ENCODE peak calls at places on chromosomes 2 and 18, in five cellular contexts. M is A549, L is transverse colon, P is right cardiac atrium, W is tibial nerve. R is an unnamed sample. For H3K9me3, the result is how much of the 10 kb centered on the place peaks cover.

GRCh38 chr2:74548285-74548918 is 5.3 kb downstream of the LOXL3 start:
- DNase-seq in M (no peak), L (no peak), P (no peak), W (no peak), R (no peak)

GRCh38 chr2:105725388-105725787 is 19.3 kb upstream of the NCK2 start:
- DNase-seq in M (no peak), L (no peak), P (no peak), W (no peak), R (no peak)

GRCh38 chr2:44951714-44952113 is 10.2 kb downstream of the SIX3 start:
- DNase-seq in M (no peak), L (no peak), P (no peak), W (no peak), R (no peak)

GRCh38 chr2:139259422-139260051 is 479.3 kb upstream of the NXPH2 start:
- DNase-seq in M (no peak), L (no peak), P (no peak), W (no peak), R (no peak)

GRCh38 chr18:47883771-47884413 is 46.6 kb downstream of the SMAD2 start:
- DNase-seq in M (no peak), L (no peak), P (no peak), W (no peak), R (no peak)

GRCh38 chr2:215670396-215670795 is 234.5 kb upstream of the FN1 start:
- DNase-seq in M (no peak), L (no peak), P (no peak), W (no peak), R (no peak)

GRCh38 chr2:157420771-157421323 is 23.0 kb downstream of the CYTIP start:
- DNase-seq in M (peak), L (no peak), P (no peak), W (no peak), R (no peak)

GRCh38 chr2:240916571-240917008 is 10.5 kb downstream of the CROCC2 start:
- DNase-seq in M (peak), L (no peak), P (peak), W (peak), R (peak)

GRCh38 chr2:72136349-72136748 is 11.3 kb downstream of the CYP26B1 start:
- DNase-seq in M (no peak), L (no peak), P (no peak), W (no peak), R (no peak)

GRCh38 chr2:10283106-10284062 is 19.3 kb upstream of the HPCAL1 start:
- DNase-seq in M (peak), L (no peak), P (no peak), W (no peak), R (no peak)

GRCh38 chr18:59502222-59502898 is 143.3 kb upstream of the LMAN1 start:
- DNase-seq in M (no peak), L (no peak), P (peak), W (no peak), R (no peak)

GRCh38 chr2:45643543-45644542 is 7.6 kb upstream of the PRKCE start:
- DNase-seq in M (peak), L (peak), P (peak), W (peak), R (no peak)

GRCh38 chr2:240982821-240983281 is 15.6 kb upstream of the SNED1 start:
- DNase-seq in M (no peak), L (no peak), P (peak), W (no peak), R (no peak)

GRCh38 chr2:96798733-96799622 is 17.1 kb upstream of the CNNM3 start:
- DNase-seq in M (no peak), L (no peak), P (no peak), W (no peak), R (no peak)

GRCh38 chr2:142306126-142306525 is 175.3 kb upstream of the LRP1B start:
- DNase-seq in M (no peak), L (no peak), P (no peak), W (no peak), R (no peak)

GRCh38 chr18:57660961-57661360 is 39.3 kb upstream of the NARS1 start:
- DNase-seq in M (no peak), L (no peak), P (no peak), W (no peak), R (no peak)

GRCh38 chr2:95760839-95761525 is 169.2 kb downstream of the TRIM43 start:
- DNase-seq in M (peak), L (no peak), P (peak), W (no peak), R (no peak)

GRCh38 chr2:37982147-37982582 is 57.1 kb downstream of the RMDN2 start:
- DNase-seq in M (peak), L (peak), P (peak), W (peak), R (no peak)

GRCh38 chr2:66489433-66489832 is 54.5 kb downstream of the MEIS1 start:
- DNase-seq in M (no peak), L (no peak), P (no peak), W (no peak), R (no peak)

GRCh38 chr2:62604336-62604735 is 98.3 kb upstream of the TMEM17 start:
- DNase-seq in M (peak), L (no peak), P (no peak), W (no peak), R (no peak)

GRCh38 chr2:168643979-168644378 is 158.5 kb upstream of the NOSTRIN start:
- DNase-seq in M (no peak), L (no peak), P (no peak), W (no peak), R (no peak)

GRCh38 chr18:27017901-27018500 is 152.5 kb upstream of the AQP4 start:
- DNase-seq in M (peak), L (no peak), P (no peak), W (no peak), R (no peak)

GRCh38 chr2:149657393-149657792 is 69.8 kb upstream of the MMADHC start:
- DNase-seq in M (no peak), L (no peak), P (no peak), W (no peak), R (no peak)

GRCh38 chr2:53584986-53585385 is 182.6 kb upstream of the CHAC2 start:
- DNase-seq in M (no peak), L (no peak), P (no peak), W (no peak), R (no peak)

GRCh38 chr18:7272268-7273049 is 41.6 kb downstream of the LRRC30 start:
- DNase-seq in M (peak), L (peak), P (peak), W (peak), R (no peak)

GRCh38 chr2:195559431-195559914 is 97.6 kb upstream of the SLC39A10 start:
- DNase-seq in M (no peak), L (peak), P (no peak), W (no peak), R (no peak)

GRCh38 chr18:48106976-48107781 is 176.7 kb upstream of the SMAD2 start:
- DNase-seq in M (no peak), L (peak), P (no peak), W (no peak), R (no peak)

GRCh38 chr2:133788391-133788790 is 220.1 kb upstream of the NCKAP5 start:
- DNase-seq in M (no peak), L (no peak), P (no peak), W (no peak), R (no peak)

GRCh38 chr2:63661076-63661475 is 72.3 kb downstream of the MDH1 start:
- DNase-seq in M (no peak), L (no peak), P (no peak), W (no peak), R (no peak)

GRCh38 chr18:50507120-50507590 is 52.7 kb upstream of the MAPK4 start:
- DNase-seq in M (peak), L (peak), P (peak), W (peak), R (no peak)

GRCh38 chr2:12684471-12684936 is 32.2 kb upstream of the TRIB2 start:
- DNase-seq in M (no peak), L (no peak), P (no peak), W (no peak), R (no peak)

GRCh38 chr2:25567406-25567805 is 106.0 kb downstream of the DTNB start:
- DNase-seq in M (peak), L (no peak), P (no peak), W (peak), R (no peak)

GRCh38 chr2:215797676-215798075 is 215.7 kb downstream of the MREG start:
- DNase-seq in M (no peak), L (no peak), P (no peak), W (no peak), R (no peak)

GRCh38 chr2:195480121-195480520 is 176.9 kb upstream of the SLC39A10 start:
- DNase-seq in M (no peak), L (no peak), P (no peak), W (no peak), R (no peak)

GRCh38 chr2:124874226-124874625 is 849.1 kb downstream of the CNTNAP5 start:
- DNase-seq in M (no peak), L (no peak), P (no peak), W (no peak), R (no peak)

GRCh38 chr2:149767516-149767974 is 180.0 kb upstream of the MMADHC start:
- DNase-seq in M (peak), L (no peak), P (no peak), W (peak), R (no peak)

GRCh38 chr2:54052825-54053718 is 62.3 kb upstream of the ACYP2 start:
- DNase-seq in M (no peak), L (no peak), P (no peak), W (no peak), R (no peak)

DNA sequence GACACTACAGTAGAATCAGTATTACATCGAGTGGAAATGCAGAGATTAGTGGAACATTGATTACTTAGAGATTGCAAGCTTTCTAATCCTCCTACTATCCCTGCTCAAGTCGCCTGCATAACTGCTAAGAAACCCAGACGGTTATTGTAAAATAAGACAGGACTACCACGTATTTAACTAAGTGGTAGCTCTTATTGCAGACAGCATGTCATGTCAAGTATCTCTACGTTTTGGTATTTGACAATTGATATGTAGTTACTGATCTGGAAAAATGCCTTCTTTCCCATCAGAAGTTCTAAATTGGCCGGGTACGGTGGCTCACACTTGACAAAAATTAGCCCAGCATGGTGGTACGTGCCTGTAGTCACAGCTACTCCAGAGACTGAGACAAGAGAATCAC is 404.1 kb downstream of the CBLN2 start:
- DNase-seq in M (no peak), L (no peak), P (no peak), W (no peak), R (no peak)
- H3K9me3 ChIP-seq in M (under half), L (under half), P (under half), W (under half), R (under half)

GRCh38 chr2:236997086-236997485 is 88.6 kb upstream of the COPS8 start:
- DNase-seq in M (no peak), L (no peak), P (no peak), W (no peak), R (no peak)
- H3K27ac ChIP-seq in M (no peak), L (no peak), P (no peak), W (no peak), R (no peak)

DNA sequence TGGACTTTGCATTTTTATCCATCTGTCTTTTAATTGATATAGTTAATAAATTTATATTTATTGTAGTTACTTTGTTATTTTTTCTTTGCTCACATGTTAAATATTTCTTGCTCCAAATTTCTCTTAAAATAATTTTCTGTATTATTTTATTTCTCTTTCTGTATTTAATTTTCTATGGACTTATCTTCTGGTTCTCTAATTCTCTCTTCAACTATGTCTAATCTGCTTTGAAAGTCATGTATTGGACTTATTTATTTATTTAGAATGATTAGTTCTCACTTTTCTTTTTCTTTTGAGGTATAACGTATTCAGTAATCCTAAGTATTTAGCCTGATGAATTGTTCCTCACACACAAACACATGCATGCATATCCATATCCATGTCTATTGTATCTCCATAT is 53.1 kb downstream of the ASB1 start:
- DNase-seq in M (no peak), L (no peak), P (no peak), W (no peak), R (no peak)
- H3K9me3 ChIP-seq in M (under half), L (under half), P (under half), W (under half), R (under half)

GRCh38 chr18:78721986-78722385 is 257.6 kb upstream of the SALL3 start:
- DNase-seq in M (no peak), L (no peak), P (no peak), W (no peak), R (no peak)
- H3K27ac ChIP-seq in M (no peak), L (no peak), P (no peak), W (no peak), R (no peak)

DNA sequence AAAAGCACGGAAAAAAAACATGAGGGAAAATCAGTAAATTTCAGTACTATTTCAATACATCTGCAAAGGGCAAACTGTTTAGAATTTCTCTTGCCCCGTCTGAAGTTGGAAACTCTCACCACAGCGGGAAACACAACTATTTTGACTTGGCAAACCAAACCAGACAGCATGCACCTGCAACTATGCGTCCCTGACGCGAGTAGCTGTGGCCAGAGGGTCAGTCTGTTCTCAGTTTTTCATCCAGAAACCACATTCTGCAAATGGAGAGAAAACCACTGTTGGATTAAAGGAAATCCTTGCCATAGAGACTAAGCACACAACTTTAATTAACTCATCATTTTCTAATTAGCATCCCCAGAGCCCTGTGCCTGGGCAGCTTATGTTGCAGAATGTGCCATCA is 415.7 kb upstream of the TCF4 start:
- DNase-seq in M (no peak), L (no peak), P (no peak), W (no peak), R (no peak)
- H3K9me3 ChIP-seq in M (under half), L (under half), P (under half), W (under half), R (under half)

R was measured in thoracic aorta.